ENCODE peak calls at places on chromosomes 13 and 19, in eight cellular contexts. M is amygdala, S is NCI-H1417 treated with DMSO at 0.1 percent for 48 hours, Z is astrocyte of the hippocampus, K is T-cell, X is NCI-H1694 treated with DMSO at 0.1 percent for 48 hours, O is A549, W is GM12865. A is an unnamed sample.

GRCh38 chr13:46008631-46009030 is 43.9 kb downstream of the ZC3H13 start:
- DNase-seq in Z (no peak), O (no peak), W (no peak), S (no peak), K (no peak), M (no peak), X (no peak), A (no peak)

GRCh38 chr19:7916137-7916907 is 1.7 kb downstream of the TGFBR3L start:
- DNase-seq in W (peak), M (peak), S (no peak), K (peak), O (no peak), X (no peak), Z (no peak), A (peak)

GRCh38 chr19:45972081-45972943 is 1.4 kb downstream of the NOVA2 start:
- DNase-seq in S (no peak), Z (peak), X (no peak), O (no peak), W (no peak), M (peak), K (peak), A (no peak)

GRCh38 chr13:108573455-108573854 is 56.0 kb upstream of the MYO16 start:
- DNase-seq in M (no peak), S (no peak), Z (no peak), X (no peak), W (no peak), K (no peak), O (no peak), A (no peak)

GRCh38 chr13:113421673-113422270 is 31.5 kb downstream of the ADPRHL1 start:
- DNase-seq in K (no peak), S (no peak), Z (peak), M (no peak), O (no peak), X (no peak), W (no peak), A (no peak)

GRCh38 chr19:40191836-40192646 is 815 bp downstream of the MAP3K10 start:
- DNase-seq in X (no peak), Z (peak), K (peak), O (peak), W (peak), S (no peak), M (peak), A (no peak)

GRCh38 chr19:5037936-5038335 is 69.0 kb downstream of the KDM4B start:
- DNase-seq in W (no peak), Z (peak), X (no peak), S (no peak), O (no peak), K (no peak), M (peak), A (no peak)

GRCh38 chr13:23934481-23934880 is 37.2 kb upstream of the C1QTNF9B start:
- DNase-seq in X (no peak), K (no peak), Z (no peak), S (no peak), M (no peak), O (no peak), W (no peak), A (no peak)

GRCh38 chr13:92175330-92175729 is 776.9 kb downstream of the GPC5 start:
- DNase-seq in W (peak), Z (peak), S (peak), O (no peak), K (no peak), X (peak), M (no peak), A (peak)

GRCh38 chr19:11624064-11624463 is 26.8 kb downstream of the ZNF627 start:
- DNase-seq in O (no peak), W (no peak), X (no peak), K (no peak), M (no peak), S (no peak), Z (peak), A (peak)

GRCh38 chr13:28409648-28410047 is 85.3 kb downstream of the FLT1 start:
- DNase-seq in K (no peak), O (no peak), M (no peak), X (no peak), W (no peak), Z (no peak), S (no peak), A (no peak)

GRCh38 chr13:50225188-50226155 is 210.2 kb downstream of the KCNRG start:
- DNase-seq in S (no peak), W (no peak), O (no peak), X (no peak), M (no peak), K (no peak), Z (no peak), A (no peak)

GRCh38 chr13:75963318-75963717 is 327.2 kb downstream of the LMO7 start:
- DNase-seq in K (no peak), S (no peak), W (peak), O (no peak), M (no peak), X (no peak), Z (peak), A (no peak)

GRCh38 chr13:59663707-59664106 is 500.0 kb downstream of the DIAPH3 start:
- DNase-seq in M (no peak), X (no peak), W (no peak), O (no peak), K (no peak), S (no peak), Z (no peak), A (no peak)

GRCh38 chr13:26255717-26256277 is 1.9 kb downstream of the CDK8 start:
- DNase-seq in Z (peak), O (no peak), K (no peak), M (no peak), S (no peak), W (peak), X (peak), A (peak)

GRCh38 chr13:31807090-31807541 is 67.8 kb downstream of the RXFP2 start:
- DNase-seq in S (no peak), X (no peak), O (no peak), M (no peak), K (peak), Z (peak), W (peak), A (no peak)

GRCh38 chr19:52689804-52690394 is 44.9 kb downstream of the ZNF611 start:
- DNase-seq in K (peak), Z (peak), W (no peak), O (no peak), M (peak), X (no peak), S (no peak), A (no peak)

GRCh38 chr13:99829156-99829555 is 142.4 kb downstream of the ZIC5 start:
- DNase-seq in M (no peak), X (no peak), K (no peak), S (no peak), O (no peak), W (no peak), Z (no peak), A (no peak)

GRCh38 chr13:111639994-111640393 is 319.6 kb downstream of the TEX29 start:
- DNase-seq in Z (no peak), W (no peak), X (no peak), O (no peak), K (no peak), M (peak), S (no peak), A (no peak)

GRCh38 chr19:36973844-36974195 is 57.7 kb downstream of the ZNF568 start:
- DNase-seq in M (no peak), S (no peak), K (no peak), O (no peak), Z (no peak), W (no peak), X (no peak), A (no peak)

GRCh38 chr19:14450168-14450874 is 17.2 kb downstream of the PKN1 start:
- DNase-seq in M (no peak), W (peak), S (no peak), Z (peak), K (peak), X (no peak), O (peak), A (no peak)

GRCh38 chr13:110001622-110002275 is 215.4 kb upstream of the IRS2 start:
- DNase-seq in M (no peak), O (no peak), K (no peak), X (no peak), W (no peak), S (no peak), Z (no peak), A (no peak)

GRCh38 chr19:34512254-34512796 is 30.8 kb downstream of the WTIP start:
- DNase-seq in S (no peak), W (no peak), O (no peak), M (no peak), X (no peak), Z (no peak), K (no peak), A (no peak)

GRCh38 chr13:107817652-107818287 is 397.6 kb downstream of the LIG4 start:
- DNase-seq in K (no peak), Z (no peak), W (no peak), O (no peak), M (no peak), S (no peak), X (no peak), A (no peak)

GRCh38 chr13:55606045-55606665 is 1534.6 kb upstream of the PRR20A start:
- DNase-seq in S (no peak), X (no peak), Z (no peak), K (no peak), M (no peak), O (no peak), W (no peak), A (no peak)